ENCODE peak calls at places on chromosome 17, in five cellular contexts. D is HepG2, L is K562, V is HCT116, K is GM12878. A is an unnamed sample.

GRCh38 chr17:78960945-78961344 is 18.8 kb downstream of the LGALS3BP start:
- DNase-seq in L (no peak), D (peak; percentile 46), V (no peak), K (no peak), A (no peak)

GRCh38 chr17:28406478-28406824 is 439 bp upstream of the SLC46A1 start:
- DNase-seq in L (peak; percentile 18), V (no peak), D (no peak), K (no peak), A (no peak)

GRCh38 chr17:45828171-45829133 is 16.2 kb upstream of the SPPL2C start:
- DNase-seq in K (no peak), L (no peak), D (no peak), V (no peak), A (no peak)

GRCh38 chr17:12584727-12585126 is 81.0 kb upstream of the MYOCD start:
- DNase-seq in K (no peak), V (no peak), L (no peak), D (no peak), A (no peak)

GRCh38 chr17:74403512-74404137 is 28.3 kb upstream of the GPRC5C start:
- DNase-seq in D (no peak), V (no peak), L (no peak), K (no peak), A (no peak)

GRCh38 chr17:50638572-50638850 is 3.8 kb downstream of the ABCC3 start:
- DNase-seq in L (no peak), D (no peak), K (no peak), V (no peak), A (peak; percentile 97)

GRCh38 chr17:4970273-4970672 is 2.7 kb upstream of the SPAG7 start:
- DNase-seq in L (no peak), K (no peak), V (no peak), D (no peak), A (no peak)

GRCh38 chr17:36463916-36464764 is 22.3 kb upstream of the ZNHIT3 start:
- DNase-seq in K (no peak), L (peak; percentile 88), V (peak; percentile 47), D (peak; percentile 45), A (peak; percentile 74)

GRCh38 chr17:71180801-71181385 is 939.9 kb upstream of the SOX9 start:
- DNase-seq in K (no peak), D (no peak), L (no peak), V (no peak), A (no peak)

GRCh38 chr17:6712058-6712853 is 913 bp downstream of the SLC13A5 start:
- DNase-seq in D (peak; percentile 88), L (no peak), K (no peak), V (no peak), A (peak; percentile 54)

GRCh38 chr17:68676856-68677255 is 75.7 kb upstream of the FAM20A start:
- DNase-seq in K (no peak), D (no peak), V (no peak), L (no peak), A (no peak)

GRCh38 chr17:81033535-81034167 is 1.3 kb upstream of the BAIAP2 start:
- DNase-seq in D (peak; percentile 44), K (no peak), V (no peak), L (no peak), A (no peak)

GRCh38 chr17:45226620-45227019 is 4.9 kb downstream of the FMNL1 start:
- DNase-seq in K (no peak), L (no peak), V (no peak), D (no peak), A (no peak)

GRCh38 chr17:45722161-45722560 is 62.0 kb upstream of the CRHR1 start:
- DNase-seq in D (peak; percentile 58), V (peak; percentile 16), L (peak; percentile 40), K (no peak), A (peak; percentile 69)

GRCh38 chr17:68821860-68822693 is 133.1 kb downstream of the ABCA8 start:
- DNase-seq in K (no peak), D (peak; percentile 99), L (no peak), V (peak; percentile 97), A (peak; percentile 78)

GRCh38 chr17:27390540-27390939 is 65.7 kb upstream of the KSR1 start:
- DNase-seq in D (no peak), K (no peak), V (no peak), L (no peak), A (no peak)

GRCh38 chr17:83173997-83174858 is 94.8 kb downstream of the METRNL start:
- DNase-seq in K (no peak), L (no peak), V (no peak), D (peak; percentile 90), A (no peak)

GRCh38 chr17:77393867-77394539 is 253.2 kb downstream of the SEC14L1 start:
- DNase-seq in D (no peak), L (no peak), K (no peak), V (no peak), A (no peak)

DNA sequence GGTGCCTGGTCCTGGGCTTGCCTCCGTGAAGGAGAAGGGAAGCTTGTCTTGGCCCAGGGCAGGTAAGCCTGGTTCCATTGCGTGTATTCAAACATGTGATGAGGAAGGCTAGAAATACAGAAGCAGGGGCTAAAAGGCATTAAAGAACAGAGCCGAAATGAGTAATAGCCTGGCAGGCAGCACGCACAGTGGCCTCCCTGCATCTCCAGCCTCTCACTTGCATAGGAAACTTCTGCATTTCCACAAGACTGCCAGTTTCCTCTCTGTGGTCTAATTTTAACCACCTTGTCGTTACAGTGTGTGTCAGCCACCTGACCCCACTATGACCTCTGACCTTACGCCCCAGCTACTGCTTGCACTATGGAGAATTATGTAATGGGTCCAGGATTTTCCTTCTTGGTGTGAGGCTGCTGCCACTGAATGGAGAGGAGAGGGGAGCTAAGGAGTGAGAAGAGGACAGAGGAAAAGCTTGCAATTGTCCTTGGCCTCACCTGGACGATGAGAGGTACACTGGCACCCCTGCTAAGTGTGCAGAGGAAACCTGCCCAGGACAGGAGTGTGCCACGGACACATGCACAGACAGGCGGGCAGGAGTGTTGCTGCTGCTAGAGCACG is 32.8 kb downstream of the HIC1 start:
- DNase-seq in D (no peak), V (no peak), L (peak; percentile 59), K (peak; percentile 79), A (no peak)
- H3K27ac ChIP-seq in D (no peak overlapping the region), V (no peak overlapping the region), L (no peak overlapping the region), K (peak overlapping the region; percentile 93), A (no peak overlapping the region)

DNA sequence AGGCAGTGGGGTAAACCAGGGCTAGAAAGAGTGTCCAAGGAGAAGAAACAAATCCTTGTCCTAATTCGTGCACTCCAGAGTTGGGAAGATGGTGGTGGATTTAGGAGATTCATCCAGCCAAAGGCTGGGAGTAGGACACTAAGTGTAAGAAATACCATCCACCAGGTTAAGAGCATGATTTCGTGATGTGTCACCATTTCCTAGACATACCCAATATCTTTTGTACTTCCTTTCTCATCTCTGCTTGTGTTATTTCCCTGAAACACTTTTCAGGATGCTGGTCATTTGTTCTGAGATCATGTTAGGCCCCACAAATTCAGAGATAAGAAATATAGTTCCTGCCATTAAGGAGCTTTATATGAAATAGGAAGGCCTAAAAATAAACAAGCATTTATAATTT is 106.3 kb upstream of the HLF start:
- DNase-seq in L (no peak), K (no peak), D (no peak), V (no peak), A (peak; percentile 10)
- TF ChIP-seq REST in L (no peak), K (no peak), D (no peak), V (no peak), A (no peak)

GRCh38 chr17:49210158-49211029 is at the start of the genes ABI3 and GNGT2:
- DNase-seq in L (no peak), V (no peak), D (no peak), K (peak; percentile 92), A (no peak)
- TF ChIP-seq POLR2A in L (no peak), V (no peak), D (no peak), K (peak; percentile 97), A (no peak)

GRCh38 chr17:58452738-58453137 is 35.4 kb upstream of the RNF43 start:
- DNase-seq in D (no peak), K (no peak), L (no peak), V (no peak), A (no peak)

DNA sequence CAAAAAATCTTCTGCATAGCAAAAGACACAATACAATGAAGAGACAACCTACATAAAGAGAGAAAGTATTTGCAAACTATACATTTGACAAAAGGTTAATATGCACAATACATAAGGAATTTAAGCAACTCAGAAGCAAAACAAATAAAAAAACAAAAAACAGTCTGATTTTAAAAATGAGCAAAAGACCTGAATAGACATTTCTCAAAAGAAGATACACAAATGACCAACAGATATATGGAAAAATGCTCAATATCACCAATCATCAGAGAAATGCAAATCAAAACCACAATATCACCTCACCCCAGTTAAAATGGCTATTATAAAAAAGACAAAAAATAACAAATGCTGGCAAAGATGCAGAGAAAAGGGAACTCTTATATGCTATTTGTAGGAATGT is 32.7 kb downstream of the HSF5 start:
- DNase-seq in D (no peak), K (no peak), V (no peak), L (no peak), A (no peak)
- H3K27ac ChIP-seq in D (no peak overlapping the region), K (no peak overlapping the region), V (no peak overlapping the region), L (no peak overlapping the region), A (no peak overlapping the region)

DNA sequence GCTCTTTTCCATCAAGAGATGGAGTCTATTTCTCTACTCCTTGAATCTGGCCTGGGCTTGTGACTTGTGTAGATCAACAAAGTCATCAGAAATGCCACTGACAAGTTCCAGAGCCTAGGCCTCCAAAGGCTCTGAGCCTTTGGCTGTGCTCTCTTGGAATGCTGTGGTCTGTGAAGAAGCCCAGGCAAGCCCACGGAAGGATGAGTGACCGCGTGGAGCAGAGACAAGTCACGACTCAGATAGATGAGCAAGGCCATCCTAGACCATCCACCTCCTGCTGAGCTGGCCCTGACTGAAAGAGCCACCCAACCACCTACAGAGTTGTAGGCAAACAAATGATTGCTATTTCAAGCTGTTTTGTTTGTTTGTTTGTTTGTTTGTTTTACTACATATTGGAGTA is 11.6 kb upstream of the ICAM2 start:
- DNase-seq in L (no peak), V (no peak), K (no peak), D (no peak), A (no peak)
- TF ChIP-seq REST in L (no peak), V (no peak), K (no peak), D (no peak), A (no peak)

A was measured in A549.